ENCODE peak calls at places on chromosome 14, in six cellular contexts. C, N, E, B, T and U are unnamed samples.
A peak's percentile ranks its signal among the peaks of the same experiment; 100 is the strongest.

GRCh38 chr14:62301911-62302310 is 539.7 kb downstream of the SNAPC1 start:
- DNase-seq in C (no peak), N (no peak), E (no peak), B (no peak), T (no peak), U (no peak)

GRCh38 chr14:101499080-101499479 is 62.2 kb upstream of the DIO3 start:
- DNase-seq in C (no peak), N (no peak), E (no peak), B (no peak), T (no peak), U (no peak)

GRCh38 chr14:61280526-61281185 is 482 bp downstream of the TMEM30B start:
- DNase-seq in C (peak; percentile 83), N (no peak), E (no peak), B (no peak), T (no peak), U (no peak)

GRCh38 chr14:94536836-94537235 is 24.4 kb upstream of the SERPINA4 start:
- DNase-seq in C (no peak), N (no peak), E (no peak), B (peak; percentile 71), T (no peak), U (no peak)

GRCh38 chr14:22314183-22314820 is 274.7 kb downstream of the DAD1 start:
- DNase-seq in C (peak; percentile 43), N (no peak), E (peak; percentile 29), B (peak; percentile 82), T (peak; percentile 48), U (peak; percentile 52)

GRCh38 chr14:65229431-65230286 is 127.3 kb upstream of the MAX start:
- DNase-seq in C (peak; percentile 59), N (no peak), E (peak; percentile 21), B (peak; percentile 72), T (no peak), U (no peak)

GRCh38 chr14:38261620-38262019 is 5.7 kb upstream of the CLEC14A start:
- DNase-seq in C (no peak), N (no peak), E (no peak), B (no peak), T (no peak), U (peak; percentile 13)

GRCh38 chr14:93970589-93970966 is 5.8 kb downstream of the ASB2 start:
- DNase-seq in C (peak; percentile 56), N (no peak), E (no peak), B (peak; percentile 52), T (no peak), U (no peak)

GRCh38 chr14:75053396-75054289 is 2.4 kb upstream of the MLH3 start:
- DNase-seq in C (peak; percentile 43), N (no peak), E (no peak), B (no peak), T (no peak), U (no peak)

GRCh38 chr14:50109342-50109741 is 7.0 kb downstream of the VCPKMT start:
- DNase-seq in C (peak; percentile 26), N (no peak), E (no peak), B (peak; percentile 23), T (no peak), U (no peak)

GRCh38 chr14:77141592-77142288 is at the start of gene ZDHHC22:
- DNase-seq in C (peak; percentile 92), N (no peak), E (no peak), B (no peak), T (no peak), U (no peak)

GRCh38 chr14:35242599-35243311 is 49.4 kb upstream of the PSMA6 start:
- DNase-seq in C (no peak), N (no peak), E (no peak), B (no peak), T (no peak), U (no peak)

DNA sequence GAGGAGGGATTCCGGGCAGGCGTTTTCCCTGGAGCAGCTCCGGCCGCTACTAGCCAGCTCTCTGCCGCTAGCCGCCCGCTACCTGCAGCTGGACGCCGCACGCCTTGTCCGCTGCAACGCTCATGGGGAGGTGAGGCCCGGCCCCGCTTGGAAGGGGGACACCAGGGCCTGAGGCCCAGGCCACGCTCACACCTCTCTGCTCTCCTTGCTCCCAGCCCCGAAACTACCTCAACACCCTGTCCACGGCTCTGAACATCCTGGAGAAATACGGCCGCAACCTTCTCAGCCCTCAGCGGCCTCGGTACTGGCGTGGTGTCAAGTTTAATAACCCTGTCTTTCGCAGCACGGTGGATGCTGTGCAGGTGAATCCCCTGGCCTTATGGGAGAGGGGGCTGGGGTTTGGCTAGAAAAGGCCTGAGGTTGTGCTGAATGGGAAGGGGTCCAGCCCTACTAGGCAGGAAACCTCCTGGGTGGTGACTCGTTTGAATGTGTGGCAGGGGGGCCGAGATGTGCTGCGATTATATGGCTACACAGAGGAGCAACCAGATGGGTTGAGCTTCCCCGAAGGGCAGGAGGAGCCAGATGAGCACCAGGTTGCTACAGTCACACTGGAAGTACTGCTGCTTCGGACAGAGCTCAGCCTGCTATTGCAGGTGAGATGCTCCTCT is 597 bp downstream of the RNF31 start:
- DNase-seq in C (no peak), N (no peak), E (no peak), B (no peak), T (no peak), U (no peak)
- TF ChIP-seq GABPA in C (no peak), N (no peak), E (no peak), B (no peak), T (no peak), U (no peak)

DNA sequence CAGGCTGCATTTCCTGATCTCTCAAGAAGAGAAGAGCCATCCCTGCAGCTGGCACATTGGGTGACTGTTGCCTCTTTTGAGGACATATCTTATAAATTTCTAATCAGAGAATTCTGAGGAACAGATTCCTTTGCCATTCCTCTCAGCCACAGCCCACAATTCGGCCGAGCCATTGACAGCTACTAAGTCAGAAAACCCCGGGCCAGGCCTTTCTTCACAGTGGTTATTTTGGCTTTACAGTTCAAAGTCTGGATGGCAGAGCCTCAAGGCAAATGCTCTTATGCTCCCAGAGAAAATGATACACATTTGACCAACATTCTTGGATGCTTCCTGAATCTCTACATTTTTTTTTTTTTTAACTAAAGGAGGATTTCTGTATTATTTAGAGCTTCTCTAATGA is 138.4 kb upstream of the FRMD6 start:
- DNase-seq in C (no peak), N (no peak), E (no peak), B (no peak), T (no peak), U (no peak)
- TF ChIP-seq POLR2AphosphoS5 in C (no peak), N (no peak), E (no peak), B (no peak), T (no peak), U (no peak)

GRCh38 chr14:105945891-105946290 is 419.5 kb downstream of the TMEM121 start:
- DNase-seq in C (no peak), N (no peak), E (no peak), B (no peak), T (no peak), U (no peak)
- TF ChIP-seq GABPA in C (no peak), N (no peak), E (no peak), B (no peak), T (no peak), U (no peak)

GRCh38 chr14:100159107-100159864 is at the start of gene DEGS2:
- DNase-seq in C (peak; percentile 83), N (no peak), E (peak; percentile 34), B (no peak), T (no peak), U (no peak)
- TF ChIP-seq POLR2AphosphoS5 in C (no peak), N (no peak), E (no peak), B (no peak), T (no peak), U (no peak)

GRCh38 chr14:104899781-104900180 is 24.9 kb upstream of the PLD4 start:
- DNase-seq in C (no peak), N (no peak), E (no peak), B (no peak), T (no peak), U (no peak)

GRCh38 chr14:104898195-104898558 is 26.5 kb upstream of the PLD4 start:
- DNase-seq in C (peak; percentile 21), N (no peak), E (no peak), B (no peak), T (no peak), U (no peak)

GRCh38 chr14:104897286-104898194 is 27.1 kb upstream of the PLD4 start:
- DNase-seq in C (peak; percentile 27), N (no peak), E (no peak), B (no peak), T (no peak), U (no peak)

GRCh38 chr14:104900639-104901512 is 23.8 kb upstream of the PLD4 start:
- DNase-seq in C (no peak), N (no peak), E (no peak), B (no peak), T (no peak), U (no peak)

GRCh38 chr14:104898870-104899510 is 25.7 kb upstream of the PLD4 start:
- DNase-seq in C (no peak), N (no peak), E (no peak), B (no peak), T (no peak), U (no peak)
- TF ChIP-seq GABPA in C (no peak), N (no peak), E (no peak), B (no peak), T (no peak), U (no peak)

GRCh38 chr14:73785336-73785833 is 66.2 kb upstream of the PTGR2 start:
- DNase-seq in C (peak; percentile 61), N (no peak), E (no peak), B (peak; percentile 50), T (no peak), U (no peak)

GRCh38 chr14:73785834-73786631 is 65.6 kb upstream of the PTGR2 start:
- DNase-seq in C (peak; percentile 74), N (no peak), E (peak; percentile 46), B (peak; percentile 95), T (no peak), U (peak; percentile 81)

GRCh38 chr14:73787760-73788508 is 63.7 kb upstream of the PTGR2 start:
- DNase-seq in C (no peak), N (no peak), E (no peak), B (no peak), T (no peak), U (no peak)

GRCh38 chr14:73786632-73786941 is 65.0 kb upstream of the PTGR2 start:
- DNase-seq in C (peak; percentile 83), N (no peak), E (no peak), B (no peak), T (no peak), U (no peak)

DNA sequence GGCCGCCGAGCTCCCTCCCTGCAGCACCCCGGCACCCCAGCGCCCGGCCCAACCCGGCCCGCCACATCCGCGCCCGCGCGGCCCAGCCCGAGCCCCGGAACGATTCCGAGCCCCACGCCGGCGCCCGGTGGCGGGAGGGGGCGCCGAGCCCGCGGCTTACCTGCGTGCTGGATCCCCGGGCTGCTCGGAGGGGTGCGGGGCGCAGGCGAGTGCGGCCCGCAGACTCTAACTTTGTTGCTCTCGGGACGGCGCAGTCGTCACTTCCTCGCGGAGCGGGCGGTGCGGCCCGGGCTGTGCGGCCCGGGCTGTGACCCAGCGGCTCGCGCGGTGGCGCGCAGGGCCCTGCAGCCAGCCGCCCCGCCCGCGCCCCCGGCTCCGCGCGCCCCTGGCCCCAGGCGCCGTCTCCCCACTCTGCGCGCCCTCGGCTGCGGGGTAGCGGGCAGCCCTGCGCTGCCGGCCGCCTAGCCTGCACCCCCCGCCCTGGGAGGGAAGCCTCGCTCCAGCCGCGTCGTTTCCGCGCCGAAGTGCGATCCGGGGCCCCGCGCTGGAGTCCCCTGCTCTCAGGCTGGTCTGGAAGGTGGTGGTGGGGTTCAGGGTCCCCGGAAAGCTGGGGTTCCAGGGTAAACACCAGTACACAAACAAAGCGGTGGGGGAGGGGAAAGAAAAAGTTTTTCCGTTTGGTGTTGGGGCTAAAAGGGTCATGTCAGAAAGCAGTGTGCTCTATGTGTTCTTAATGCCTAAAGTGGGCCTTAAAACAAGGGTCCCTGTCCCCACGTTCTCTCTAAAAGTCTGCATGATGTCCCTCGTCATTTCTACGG is 64.5 kb upstream of the PTGR2 start:
- DNase-seq in C (peak; percentile 83), N (no peak), E (peak; percentile 65), B (no peak), T (no peak), U (no peak)
- TF ChIP-seq POLR2AphosphoS5 in C (peak; percentile 5), N (no peak), E (peak; percentile 30), B (no peak), T (peak; percentile 74), U (no peak)